ENCODE peak calls at places on chromosomes 6 and 20, in four cellular contexts. I is GM06990, F is endothelial cell, W is omental fat pad. G is an unnamed sample.

GRCh38 chr6:150016324-150017185 is 8.8 kb downstream of the RAET1L start:
- DNase-seq in W (no peak), I (peak), F (peak), G (no peak)

GRCh38 chr20:57398231-57398821 is 7.1 kb downstream of the RBM38 start:
- DNase-seq in F (no peak), W (no peak), I (peak), G (peak)

GRCh38 chr6:4355241-4355640 is 219.9 kb upstream of the ECI2 start:
- DNase-seq in W (no peak), I (no peak), F (no peak), G (no peak)

GRCh38 chr6:73134588-73134987 is 90.7 kb downstream of the KHDC1L start:
- DNase-seq in F (peak), I (peak), W (no peak), G (no peak)

GRCh38 chr6:65289491-65289890 is 417.5 kb downstream of the EYS start:
- DNase-seq in W (no peak), I (no peak), F (no peak), G (no peak)

GRCh38 chr6:165814669-165815068 is 151.6 kb upstream of the PDE10A start:
- DNase-seq in F (no peak), I (no peak), W (no peak), G (no peak)

GRCh38 chr20:25310268-25310920 is 62.5 kb downstream of the PYGB start:
- DNase-seq in F (no peak), W (no peak), I (no peak), G (no peak)

GRCh38 chr6:39077882-39078594 is 29.5 kb downstream of the GLP1R start:
- DNase-seq in F (no peak), W (no peak), I (no peak), G (no peak)

GRCh38 chr6:32609391-32609730 is 19.7 kb upstream of the HLA-DRB1 start:
- DNase-seq in I (no peak), W (no peak), F (no peak), G (no peak)

GRCh38 chr20:311603-312002 is 13.7 kb upstream of the SOX12 start:
- DNase-seq in I (no peak), W (no peak), F (no peak), G (no peak)

GRCh38 chr6:42197574-42198362 is 3.0 kb upstream of the GUCA1B start:
- DNase-seq in I (no peak), W (peak), F (no peak), G (no peak)

GRCh38 chr20:24608926-24609667 is 139.7 kb downstream of the SYNDIG1 start:
- DNase-seq in F (no peak), W (no peak), I (peak), G (no peak)

GRCh38 chr6:1286972-1287600 is 24.8 kb upstream of the FOXQ1 start:
- DNase-seq in I (no peak), W (no peak), F (no peak), G (no peak)

GRCh38 chr20:14644698-14645097 is 307.3 kb upstream of the FLRT3 start:
- DNase-seq in I (no peak), F (no peak), W (no peak), G (no peak)

GRCh38 chr6:155185544-155185943 is 78.3 kb upstream of the CLDN20 start:
- DNase-seq in I (no peak), W (no peak), F (no peak), G (no peak)

GRCh38 chr6:4860387-4860786 is 84.2 kb downstream of the CDYL start:
- DNase-seq in W (no peak), F (no peak), I (no peak), G (no peak)

GRCh38 chr6:3041606-3042005 is 26.7 kb upstream of the RIPK1 start:
- DNase-seq in F (no peak), I (no peak), W (no peak), G (no peak)